ENCODE peak calls at places on chromosomes 7 and 10, in nine cellular contexts. W, B, P, I, U, J, Z, L and X are unnamed samples.

GRCh38 chr7:136023134-136023869 is 46.1 kb upstream of the MTPN start:
- DNase-seq in I (no peak), U (no peak), P (no peak), Z (no peak), B (no peak), W (no peak), L (no peak), J (no peak), X (no peak)

GRCh38 chr10:88038268-88038667 is 174.8 kb downstream of the PTEN start:
- DNase-seq in J (no peak), Z (peak), B (no peak), P (no peak), U (no peak), I (peak), L (no peak), W (no peak), X (peak)

GRCh38 chr7:158309844-158310763 is 277.5 kb downstream of the PTPRN2 start:
- DNase-seq in I (no peak), B (no peak), U (no peak), J (no peak), Z (no peak), W (no peak), L (no peak), P (no peak), X (no peak)

GRCh38 chr7:119482209-119482608 is 790.8 kb upstream of the KCND2 start:
- DNase-seq in I (peak), J (no peak), W (peak), B (peak), U (no peak), L (peak), Z (no peak), P (no peak), X (peak)

GRCh38 chr10:73094249-73094850 is 2.3 kb downstream of the P4HA1 start:
- DNase-seq in W (no peak), L (no peak), B (no peak), J (no peak), U (no peak), I (peak), Z (no peak), P (no peak), X (peak)

GRCh38 chr7:32264667-32265284 is 194.6 kb upstream of the PDE1C start:
- DNase-seq in L (no peak), I (no peak), J (no peak), B (no peak), Z (no peak), U (no peak), P (no peak), W (no peak), X (no peak)

GRCh38 chr7:74256446-74257408 is 2.5 kb upstream of the RFC2 start:
- DNase-seq in L (no peak), P (no peak), B (no peak), I (peak), Z (peak), U (no peak), J (no peak), W (no peak), X (peak)

GRCh38 chr7:71982847-71983246 is 429.3 kb downstream of the CALN1 start:
- DNase-seq in U (no peak), W (no peak), P (no peak), J (no peak), I (no peak), B (no peak), Z (no peak), L (no peak), X (no peak)

GRCh38 chr7:90512841-90513254 is 43.4 kb downstream of the PTTG1IP2 start:
- DNase-seq in U (no peak), P (no peak), I (no peak), W (peak), J (no peak), Z (no peak), L (no peak), B (no peak), X (no peak)

GRCh38 chr7:134431805-134432204 is 27.1 kb downstream of the AKR1B1 start:
- DNase-seq in B (no peak), Z (no peak), I (no peak), J (peak), W (peak), U (no peak), P (no peak), L (no peak), X (no peak)

GRCh38 chr10:31557854-31558253 is 238.8 kb downstream of the ZEB1 start:
- DNase-seq in P (no peak), W (no peak), J (no peak), B (no peak), U (no peak), L (no peak), Z (no peak), I (no peak), X (no peak)

GRCh38 chr10:42734537-42734936 is 48.1 kb upstream of the BMS1 start:
- DNase-seq in U (no peak), Z (no peak), W (no peak), B (no peak), L (no peak), J (no peak), P (no peak), I (peak), X (no peak)

GRCh38 chr10:11164806-11165590 is 147.3 kb downstream of the CELF2 start:
- DNase-seq in P (no peak), Z (peak), W (no peak), J (peak), L (peak), B (peak), U (no peak), I (peak), X (peak)

GRCh38 chr10:132701846-132702190 is 84.1 kb downstream of the NKX6-2 start:
- DNase-seq in B (no peak), L (peak), J (no peak), P (no peak), I (no peak), W (no peak), Z (no peak), U (no peak), X (no peak)

GRCh38 chr7:78601728-78602127 is 803.2 kb downstream of the PHTF2 start:
- DNase-seq in W (no peak), L (no peak), Z (peak), I (no peak), J (no peak), U (no peak), P (no peak), B (no peak), X (no peak)

GRCh38 chr10:127888526-127889312 is 4.0 kb downstream of the CLRN3 start:
- DNase-seq in W (no peak), Z (no peak), P (no peak), J (peak), B (no peak), L (no peak), U (no peak), I (no peak), X (no peak)

GRCh38 chr10:28559661-28560060 is 26.7 kb downstream of the WAC start:
- DNase-seq in I (no peak), U (no peak), P (no peak), B (no peak), L (no peak), W (no peak), J (no peak), Z (no peak), X (peak)

GRCh38 chr10:59002011-59002410 is 174.4 kb upstream of the PHYHIPL start:
- DNase-seq in I (no peak), Z (no peak), U (no peak), P (no peak), B (no peak), L (no peak), J (no peak), W (no peak), X (no peak)

GRCh38 chr7:36747251-36747968 is 23.1 kb upstream of the AOAH start:
- DNase-seq in I (peak), B (no peak), U (no peak), L (peak), W (no peak), P (no peak), J (no peak), Z (peak), X (peak)

GRCh38 chr10:61486738-61487396 is 33.7 kb upstream of the TMEM26 start:
- DNase-seq in W (peak), B (no peak), L (no peak), U (no peak), J (no peak), Z (peak), I (peak), P (no peak), X (peak)

GRCh38 chr7:122310119-122311021 is 5.8 kb upstream of the FEZF1 start:
- DNase-seq in U (no peak), I (peak), Z (peak), J (no peak), W (no peak), B (peak), P (no peak), L (peak), X (peak)

GRCh38 chr7:99030145-99030856 is 113.6 kb downstream of the SMURF1 start:
- DNase-seq in U (no peak), B (no peak), P (no peak), J (no peak), L (no peak), I (peak), Z (no peak), W (no peak), X (peak)

GRCh38 chr7:17411922-17412321 is 113.5 kb downstream of the AHR start:
- DNase-seq in Z (no peak), U (no peak), W (no peak), P (no peak), I (no peak), B (no peak), L (no peak), J (no peak), X (no peak)

GRCh38 chr10:63268139-63268797 is 135.1 kb downstream of the NRBF2 start:
- DNase-seq in B (no peak), U (no peak), L (no peak), I (peak), Z (peak), P (no peak), J (no peak), W (peak), X (peak)

GRCh38 chr7:98366562-98366938 is 34.3 kb downstream of the BAIAP2L1 start:
- DNase-seq in U (no peak), L (no peak), I (no peak), P (no peak), Z (no peak), J (no peak), W (no peak), B (no peak), X (no peak)

GRCh38 chr10:90966146-90966545 is 45.3 kb upstream of the ANKRD1 start:
- DNase-seq in W (no peak), L (no peak), Z (no peak), B (no peak), J (no peak), P (no peak), I (no peak), U (no peak), X (peak)

GRCh38 chr10:24513155-24513554 is 210.5 kb downstream of the ARHGAP21 start:
- DNase-seq in U (no peak), W (no peak), P (no peak), I (peak), L (no peak), B (peak), J (peak), Z (peak), X (peak)

GRCh38 chr7:46089281-46089680 is 168.2 kb upstream of the IGFBP3 start:
- DNase-seq in U (no peak), L (no peak), W (no peak), I (peak), B (no peak), J (no peak), P (no peak), Z (no peak), X (peak)

GRCh38 chr7:30662431-30662939 is 19.8 kb downstream of the CRHR2 start:
- DNase-seq in L (no peak), J (no peak), B (no peak), I (no peak), U (no peak), W (no peak), P (no peak), Z (no peak), X (no peak)

GRCh38 chr7:78530351-78530750 is 731.8 kb downstream of the PHTF2 start:
- DNase-seq in Z (peak), I (peak), J (no peak), L (no peak), B (no peak), U (no peak), P (no peak), W (peak), X (peak)

GRCh38 chr10:118958984-118959916 is 70.3 kb upstream of the NANOS1 start:
- DNase-seq in L (no peak), J (no peak), U (no peak), B (no peak), P (no peak), Z (peak), I (peak), W (no peak), X (peak)

GRCh38 chr10:52004342-52004949 is 305.1 kb upstream of the CSTF2T start:
- DNase-seq in P (no peak), I (peak), L (no peak), J (no peak), U (no peak), W (peak), Z (peak), B (peak), X (peak)

GRCh38 chr10:34187201-34187600 is 627.9 kb downstream of the PARD3 start:
- DNase-seq in L (no peak), Z (peak), J (no peak), W (no peak), U (no peak), B (no peak), P (no peak), I (peak), X (peak)

GRCh38 chr7:121500659-121501058 is 104.6 kb upstream of the FAM3C start:
- DNase-seq in P (no peak), I (no peak), B (no peak), U (no peak), L (no peak), W (no peak), J (no peak), Z (no peak), X (no peak)

GRCh38 chr10:50367732-50368131 is 116.4 kb upstream of the ASAH2 start:
- DNase-seq in J (peak), B (peak), W (peak), P (no peak), L (no peak), U (no peak), I (peak), Z (peak), X (peak)
- TF ChIP-seq CTCF in J (no peak), B (peak), W (peak), P (peak), L (peak), U (peak), I (peak), Z (peak), X (peak)

GRCh38 chr10:80500572-80501380 is 36.9 kb upstream of the SH2D4B start:
- DNase-seq in W (no peak), J (no peak), Z (no peak), U (no peak), L (no peak), B (no peak), P (no peak), I (peak), X (peak)
- TF ChIP-seq CTCF in W (no peak), J (no peak), Z (no peak), U (no peak), L (no peak), B (no peak), P (no peak), I (no peak), X (peak)

GRCh38 chr7:3359011-3359410 is 58.0 kb downstream of the SDK1 start:
- DNase-seq in Z (no peak), U (no peak), B (no peak), W (no peak), L (no peak), J (no peak), P (no peak), I (no peak), X (no peak)
- TF ChIP-seq CTCF in Z (no peak), U (no peak), B (no peak), W (no peak), L (no peak), J (no peak), P (no peak), I (no peak), X (no peak)

DNA sequence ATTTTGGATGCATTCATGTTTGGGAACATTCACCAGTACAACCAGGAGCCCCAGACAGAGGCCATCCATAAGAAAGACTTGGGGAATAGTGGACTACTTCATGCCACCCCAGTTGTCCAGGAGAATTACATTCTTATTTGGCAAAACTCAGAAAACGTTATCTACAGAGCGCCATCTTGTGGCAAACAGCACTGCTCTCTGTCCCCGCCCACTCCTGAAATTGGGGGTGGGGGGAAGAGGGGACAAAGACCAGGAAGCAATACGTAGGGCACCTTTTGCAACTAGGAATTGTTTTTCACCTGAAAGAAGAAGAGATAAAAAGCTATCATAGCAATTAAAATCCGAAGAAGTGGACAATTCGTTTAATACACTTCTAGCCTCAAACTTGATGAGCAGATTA is 134.6 kb upstream of the MGMT start:
- DNase-seq in L (no peak), P (no peak), B (peak), W (no peak), I (peak), J (no peak), U (no peak), Z (no peak), X (no peak)
- TF ChIP-seq CTCF in L (peak), P (peak), B (peak), W (no peak), I (peak), J (no peak), U (peak), Z (no peak), X (no peak)